ENCODE peak calls at places on chromosomes 7 and 10, in four cellular contexts. D is PC-3, K is astrocyte of the spinal cord, H is NB4. N is an unnamed sample.
A peak's percentile ranks its signal among the peaks of the same experiment; 100 is the strongest.

GRCh38 chr10:78913219-78914059 is 155.3 kb upstream of the ZMIZ1 start:
- DNase-seq in D (no peak), K (no peak), H (no peak), N (no peak)

GRCh38 chr7:30977896-30978564 is 14.3 kb downstream of the GHRHR start:
- DNase-seq in D (peak; percentile 74), K (no peak), H (peak; percentile 40), N (peak; percentile 45)

GRCh38 chr7:8068892-8069686 is 100.5 kb downstream of the GLCCI1 start:
- DNase-seq in H (no peak), D (no peak), K (no peak), N (no peak)

GRCh38 chr10:114042895-114043531 is 653 bp upstream of the ADRB1 start:
- DNase-seq in D (no peak), K (peak; percentile 58), H (peak; percentile 88), N (no peak)

GRCh38 chr10:124573726-124574455 is 112.3 kb downstream of the LHPP start:
- DNase-seq in H (no peak), D (no peak), K (no peak), N (no peak)

GRCh38 chr7:107678110-107678753 is 17.6 kb downstream of the SLC26A4 start:
- DNase-seq in H (no peak), K (no peak), D (no peak), N (no peak)

GRCh38 chr7:115297651-115298050 is 375.8 kb downstream of the MDFIC start:
- DNase-seq in K (peak; percentile 76), D (peak; percentile 39), H (no peak), N (peak; percentile 41)

GRCh38 chr7:50369408-50370026 is 65.0 kb downstream of the IKZF1 start:
- DNase-seq in K (no peak), H (peak; percentile 90), D (peak; percentile 50), N (peak; percentile 43)

GRCh38 chr7:2271273-2272026 is 29.4 kb downstream of the NUDT1 start:
- DNase-seq in K (no peak), H (no peak), D (no peak), N (no peak)

GRCh38 chr10:129033790-129034272 is 433.2 kb upstream of the MGMT start:
- DNase-seq in K (no peak), H (no peak), D (no peak), N (no peak)

GRCh38 chr7:66125052-66125694 is 10.5 kb downstream of the CRCP start:
- DNase-seq in D (no peak), H (peak; percentile 32), K (no peak), N (no peak)

GRCh38 chr10:129568562-129569344 is 101.7 kb downstream of the MGMT start:
- DNase-seq in D (no peak), K (no peak), H (no peak), N (no peak)

GRCh38 chr10:126218778-126219649 is 169.3 kb downstream of the ADAM12 start:
- DNase-seq in K (no peak), H (no peak), D (no peak), N (no peak)

GRCh38 chr7:28619256-28619655 is 206.9 kb downstream of the CREB5 start:
- DNase-seq in K (no peak), D (no peak), H (no peak), N (no peak)

GRCh38 chr7:28618383-28618782 is 206.1 kb downstream of the CREB5 start:
- DNase-seq in H (no peak), D (no peak), K (no peak), N (no peak)

GRCh38 chr7:28613262-28613661 is 200.9 kb downstream of the CREB5 start:
- DNase-seq in K (no peak), D (peak; percentile 22), H (peak; percentile 18), N (peak; percentile 46)

GRCh38 chr7:28617308-28617707 is 205.0 kb downstream of the CREB5 start:
- DNase-seq in K (no peak), D (no peak), H (no peak), N (no peak)

DNA sequence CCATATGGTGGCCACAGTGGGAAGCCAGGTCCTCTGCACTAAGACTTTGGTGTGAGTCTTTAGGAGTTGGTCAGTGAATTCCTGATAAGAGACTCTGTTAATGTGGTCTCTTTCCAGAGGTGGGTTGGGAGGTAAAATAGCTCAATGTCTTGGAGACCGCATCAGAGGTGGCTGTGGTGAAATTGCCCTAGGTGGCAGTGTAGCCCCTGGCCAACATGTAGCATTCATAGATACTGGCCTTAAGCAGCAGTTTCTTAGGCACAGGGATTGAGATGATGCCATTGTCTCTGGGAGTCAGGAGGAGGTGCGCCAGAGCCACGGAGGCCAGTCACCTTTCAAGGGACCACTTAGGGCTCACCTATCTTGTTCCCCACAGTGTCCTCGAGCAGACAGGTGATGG is 202.8 kb downstream of the CREB5 start:
- DNase-seq in H (peak; percentile 32), D (peak; percentile 23), K (no peak), N (no peak)
- TF ChIP-seq CTCF in H (peak; percentile 51), D (peak; percentile 47), K (peak; percentile 37), N (no peak)

GRCh38 chr10:92656266-92656961 is 33.3 kb upstream of the HHEX start:
- DNase-seq in H (no peak), D (no peak), K (no peak), N (no peak)
- TF ChIP-seq CTCF in H (no peak), D (no peak), K (no peak), N (no peak)

GRCh38 chr7:93350338-93350737 is 118.2 kb downstream of the VPS50 start:
- DNase-seq in D (no peak), K (no peak), H (no peak), N (no peak)
- TF ChIP-seq CTCF in D (no peak), K (no peak), H (no peak), N (no peak)

GRCh38 chr10:104233817-104234216 is 1.7 kb upstream of the CFAP43 start:
- DNase-seq in K (no peak), D (no peak), H (no peak), N (no peak)

GRCh38 chr10:104234934-104235333 is 2.8 kb upstream of the CFAP43 start:
- DNase-seq in K (no peak), D (no peak), H (no peak), N (no peak)

GRCh38 chr10:104232613-104233102 is 494 bp upstream of the CFAP43 start:
- DNase-seq in D (no peak), H (no peak), K (no peak), N (no peak)

GRCh38 chr10:104230490-104230889 is 1.7 kb downstream of the CFAP43 start:
- DNase-seq in D (no peak), H (no peak), K (no peak), N (no peak)

DNA sequence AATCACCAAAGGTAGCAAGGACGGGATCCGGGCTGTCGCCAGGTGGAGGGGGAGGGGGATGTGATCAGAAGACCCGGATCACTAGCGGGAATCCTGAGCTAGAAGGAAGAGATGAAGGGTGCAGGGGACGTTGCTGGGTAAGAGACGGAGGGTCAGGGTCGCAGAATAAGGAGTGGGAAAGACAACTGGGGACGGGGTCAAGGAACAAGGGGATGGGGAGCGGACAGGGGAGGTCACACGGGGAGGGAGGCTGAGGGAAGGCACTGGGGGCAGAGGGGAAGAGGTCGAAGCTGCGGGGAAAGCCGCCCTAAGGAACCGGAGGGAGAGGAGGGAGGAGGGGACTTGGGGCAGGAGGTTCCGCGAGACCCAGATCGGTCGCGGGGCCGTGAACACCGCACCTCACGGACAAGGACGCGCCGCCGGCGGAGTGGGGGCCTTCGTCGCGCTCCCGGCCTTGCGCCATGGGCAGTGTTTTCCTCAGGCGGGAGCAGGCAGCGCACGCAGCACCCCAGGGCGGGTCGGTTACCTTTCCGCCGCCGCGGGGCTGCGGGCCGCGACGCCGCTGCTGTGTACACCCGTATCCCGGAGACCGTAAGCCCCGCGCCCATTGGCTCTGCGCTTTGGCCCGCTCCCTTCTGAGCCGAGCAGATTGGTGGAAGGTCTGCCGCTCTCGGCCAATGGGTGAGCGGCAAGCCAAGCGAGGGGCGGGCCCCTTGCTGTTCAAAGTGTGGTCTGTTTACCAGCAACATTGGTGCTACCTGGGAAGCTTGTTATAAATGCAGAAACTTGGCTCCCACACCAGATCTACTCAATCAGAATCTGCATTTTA is at the start of gene CFAP43:
- DNase-seq in D (peak; percentile 96), H (peak; percentile 97), K (peak; percentile 95), N (peak; percentile 97)
- TF ChIP-seq CTCF in D (no peak), H (no peak), K (no peak), N (no peak)

DNA sequence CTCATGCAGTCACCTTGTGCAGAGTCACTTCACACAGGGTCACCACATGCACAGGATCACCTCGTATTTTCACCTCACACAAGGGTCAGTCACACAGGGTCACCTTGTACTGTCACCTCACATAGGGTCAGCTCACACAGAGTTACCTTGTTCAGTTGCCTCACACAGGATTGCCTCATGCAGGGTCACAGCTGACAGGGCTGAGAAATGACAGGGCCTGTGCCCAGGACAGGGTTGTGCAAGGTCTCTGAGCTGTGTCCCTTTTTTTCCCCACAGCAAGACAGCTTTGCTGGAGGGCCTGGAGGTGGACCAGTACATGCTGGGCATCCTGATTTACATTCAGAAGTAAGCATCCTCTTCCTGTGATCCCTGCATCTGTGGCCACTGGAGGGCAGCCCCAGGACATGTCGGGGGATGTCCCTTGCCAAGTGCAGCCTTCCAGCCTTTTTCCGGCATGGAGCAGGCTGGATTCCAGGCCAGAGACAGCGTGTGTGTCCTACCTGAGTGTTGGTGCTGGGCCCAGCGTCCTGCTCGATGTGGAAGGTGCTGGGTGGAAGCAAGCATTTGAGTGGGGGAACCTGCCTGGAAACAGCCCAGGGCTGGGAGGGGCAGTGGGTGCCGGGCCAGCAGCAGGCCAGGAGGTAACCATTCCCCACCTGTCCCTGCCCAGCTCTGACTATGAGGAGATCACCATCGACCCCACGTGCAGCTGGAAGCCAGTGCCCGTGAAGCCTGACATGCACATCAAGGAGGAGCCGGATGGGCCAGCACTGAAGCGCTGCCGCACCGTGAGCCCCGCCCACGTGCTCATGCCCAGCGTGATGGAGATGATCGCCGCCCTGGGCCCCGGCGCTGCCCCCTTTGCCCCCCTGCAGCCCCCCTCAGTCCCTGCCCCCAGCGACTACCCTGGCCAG is 16.3 kb downstream of the ZMIZ2 start:
- DNase-seq in D (no peak), H (no peak), K (no peak), N (no peak)
- TF ChIP-seq CTCF in D (peak; percentile 31), H (no peak), K (no peak), N (no peak)

GRCh38 chr7:76074306-76074971 is 26.5 kb downstream of the MDH2 start:
- DNase-seq in K (no peak), D (no peak), H (peak; percentile 53), N (no peak)
- TF ChIP-seq CTCF in K (no peak), D (no peak), H (no peak), N (no peak)

GRCh38 chr7:151125459-151125834 is 39.2 kb downstream of the AGAP3 start:
- DNase-seq in D (no peak), K (peak; percentile 17), H (no peak), N (no peak)
- TF ChIP-seq CTCF in D (no peak), K (peak; percentile 0), H (no peak), N (no peak)

GRCh38 chr7:92763636-92764423 is 72.5 kb downstream of the CDK6 start:
- DNase-seq in D (peak; percentile 95), K (peak; percentile 76), H (peak; percentile 41), N (peak; percentile 86)
- TF ChIP-seq CTCF in D (no peak), K (no peak), H (no peak), N (no peak)

DNA sequence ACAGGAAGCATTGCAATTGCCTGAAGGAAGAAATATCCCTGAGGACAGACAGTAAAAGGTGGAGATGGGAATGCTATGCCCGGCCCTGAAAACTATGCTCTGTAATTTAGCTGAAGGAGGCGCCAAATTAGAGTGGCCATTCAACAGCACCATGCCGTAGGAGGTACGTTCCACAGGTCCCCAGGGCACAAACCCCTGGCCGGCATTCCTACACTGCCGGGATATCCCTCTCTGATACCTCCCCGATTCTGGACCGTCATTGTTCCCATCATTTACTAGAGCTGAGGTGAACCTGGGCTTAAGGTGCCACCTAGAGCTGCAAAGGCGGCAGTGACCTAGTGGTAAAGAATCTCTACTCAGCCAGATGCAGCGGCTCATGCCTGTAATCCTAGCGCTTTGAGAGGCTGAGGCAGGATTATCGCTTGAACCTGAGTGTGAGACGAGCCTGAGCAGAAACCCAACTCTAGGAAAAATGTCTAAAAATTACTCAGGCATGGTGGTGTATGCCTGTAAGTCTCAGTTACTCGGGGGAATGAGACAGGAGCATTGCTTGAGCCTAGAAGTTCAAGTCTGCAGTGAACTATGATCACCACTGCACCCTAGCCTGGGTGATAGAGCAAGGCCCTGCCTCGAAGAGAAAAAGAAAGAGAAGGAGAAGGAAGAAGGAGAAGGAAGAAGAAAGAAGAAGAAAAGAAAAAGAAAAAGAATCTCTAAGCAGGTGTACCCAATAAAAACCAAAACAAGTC is 53.0 kb upstream of the TNKS2 start:
- DNase-seq in D (peak; percentile 73), H (no peak), K (no peak), N (peak; percentile 76)
- TF ChIP-seq CTCF in D (peak; percentile 74), H (no peak), K (peak; percentile 27), N (peak; percentile 59)